ENCODE peak calls at places on chromosome 15, in six cellular contexts. S, T, M, Y, R and G are unnamed samples.

GRCh38 chr15:56215769-56216168 is 27.9 kb downstream of the RFX7 start:
- DNase-seq in S (no peak), T (no peak), M (no peak), Y (no peak), R (no peak), G (no peak)

GRCh38 chr15:57731543-57732103 is 25.1 kb downstream of the POLR2M start:
- DNase-seq in S (no peak), T (no peak), M (no peak), Y (peak; percentile 17), R (no peak), G (no peak)

GRCh38 chr15:70765504-70766281 is 2.3 kb upstream of the UACA start:
- DNase-seq in S (no peak), T (no peak), M (no peak), Y (no peak), R (no peak), G (no peak)

GRCh38 chr15:87287156-87287555 is 969.4 kb downstream of the NTRK3 start:
- DNase-seq in S (no peak), T (no peak), M (no peak), Y (no peak), R (no peak), G (no peak)

GRCh38 chr15:72486144-72486543 is 12.0 kb downstream of the ARIH1 start:
- DNase-seq in S (no peak), T (no peak), M (no peak), Y (no peak), R (no peak), G (no peak)

GRCh38 chr15:40252141-40252437 is 13.2 kb downstream of the PAK6 start:
- DNase-seq in S (no peak), T (no peak), M (no peak), Y (no peak), R (peak; percentile 28), G (no peak)

GRCh38 chr15:25618161-25618560 is 179.3 kb upstream of the UBE3A start:
- DNase-seq in S (no peak), T (no peak), M (no peak), Y (no peak), R (no peak), G (no peak)

GRCh38 chr15:33132722-33133345 is 61.7 kb downstream of the FMN1 start:
- DNase-seq in S (no peak), T (no peak), M (no peak), Y (peak; percentile 63), R (no peak), G (peak; percentile 40)

GRCh38 chr15:23629234-23629805 is 18.3 kb downstream of the MAGEL2 start:
- DNase-seq in S (no peak), T (no peak), M (no peak), Y (no peak), R (no peak), G (no peak)

GRCh38 chr15:75367913-75368688 is at the start of gene MAN2C1:
- DNase-seq in S (peak; percentile 94), T (peak; percentile 97), M (peak; percentile 98), Y (peak; percentile 97), R (peak; percentile 97), G (peak; percentile 98)
- TF ChIP-seq POLR2A in S (peak; percentile 71), T (no peak), M (peak; percentile 94), Y (peak; percentile 87), R (peak; percentile 98), G (peak; percentile 46)

GRCh38 chr15:29668120-29668602 is 154.1 kb downstream of the TJP1 start:
- DNase-seq in S (peak; percentile 62), T (peak; percentile 68), M (peak; percentile 75), Y (peak; percentile 57), R (peak; percentile 88), G (peak; percentile 84)
- H3K4me3 ChIP-seq in S (no peak overlapping the region), T (no peak overlapping the region), M (no peak overlapping the region), Y (no peak overlapping the region), R (no peak overlapping the region), G (no peak overlapping the region)

GRCh38 chr15:48432688-48433087 is 101.5 kb downstream of the DUT start:
- DNase-seq in S (no peak), T (no peak), M (peak; percentile 36), Y (no peak), R (no peak), G (no peak)
- H3K36me3 ChIP-seq in S (no peaks in the 10 kb centered on the region), T (peaks cover 56% of the 10 kb centered on the region), M (no peaks in the 10 kb centered on the region), Y (peaks cover 3% of the 10 kb centered on the region), R (no peaks in the 10 kb centered on the region), G (peaks cover 53% of the 10 kb centered on the region)

DNA sequence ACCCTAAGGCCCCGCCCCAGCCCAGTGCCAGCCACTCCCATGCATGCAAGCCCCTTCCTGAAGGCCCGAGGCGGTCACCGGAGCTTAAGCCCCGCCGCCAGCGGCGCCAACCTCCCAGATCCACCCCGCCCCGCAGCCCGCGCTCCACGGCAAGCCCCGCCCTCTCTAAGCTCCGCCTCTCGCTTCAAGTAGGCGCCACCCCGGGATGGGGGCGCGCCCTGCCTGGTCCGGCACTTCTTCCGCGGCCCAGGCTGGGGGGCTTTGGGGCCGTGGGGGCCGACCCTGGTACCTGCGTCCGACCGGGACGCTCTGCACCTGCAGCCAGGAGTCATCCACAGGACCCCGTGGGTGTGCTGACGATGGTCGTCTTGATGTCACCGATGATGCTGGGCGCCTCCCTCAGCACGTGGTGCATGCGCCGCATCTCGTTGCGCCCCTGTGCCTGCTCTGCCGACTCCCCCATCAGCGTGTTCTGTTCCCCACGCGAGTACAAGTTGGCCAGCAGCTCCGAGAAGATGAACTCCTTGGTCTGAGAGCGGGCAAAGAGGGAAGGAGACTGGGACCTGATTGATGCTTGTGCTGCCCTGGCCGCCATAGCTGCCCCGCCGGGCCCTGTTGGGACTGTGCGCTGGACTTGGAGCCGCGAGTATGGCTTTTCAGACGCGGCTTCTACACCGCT is 26.1 kb upstream of the CSPG4 start:
- DNase-seq in S (peak; percentile 97), T (peak; percentile 93), M (peak; percentile 95), Y (peak; percentile 94), R (peak; percentile 96), G (peak; percentile 94)
- TF ChIP-seq POLR2A in S (peak; percentile 37), T (no peak), M (no peak), Y (no peak), R (no peak), G (no peak)

GRCh38 chr15:82571722-82572222 is 31.5 kb upstream of the RPS17 start:
- DNase-seq in S (peak; percentile 77), T (peak; percentile 66), M (peak; percentile 81), Y (peak; percentile 18), R (peak; percentile 28), G (peak; percentile 82)
- H3K4me3 ChIP-seq in S (peak overlapping the region; percentile 26), T (peak overlapping the region; percentile 11), M (no peak overlapping the region), Y (peak overlapping the region; percentile 0), R (no peak overlapping the region), G (no peak overlapping the region)

GRCh38 chr15:28118083-28118482 is 19.0 kb upstream of the OCA2 start:
- DNase-seq in S (no peak), T (no peak), M (no peak), Y (no peak), R (no peak), G (no peak)

GRCh38 chr15:28116521-28117488 is 17.7 kb upstream of the OCA2 start:
- DNase-seq in S (no peak), T (no peak), M (no peak), Y (no peak), R (no peak), G (no peak)

GRCh38 chr15:28117591-28117990 is 18.5 kb upstream of the OCA2 start:
- DNase-seq in S (no peak), T (no peak), M (no peak), Y (no peak), R (no peak), G (no peak)

GRCh38 chr15:28120359-28120640 is 21.2 kb upstream of the OCA2 start:
- DNase-seq in S (no peak), T (no peak), M (no peak), Y (no peak), R (no peak), G (no peak)

GRCh38 chr15:28118531-28118930 is 19.4 kb upstream of the OCA2 start:
- DNase-seq in S (no peak), T (no peak), M (no peak), Y (no peak), R (no peak), G (no peak)
- H3K36me3 ChIP-seq in S (no peaks in the 10 kb centered on the region), T (peaks cover 90% of the 10 kb centered on the region), M (no peaks in the 10 kb centered on the region), Y (peaks cover 3% of the 10 kb centered on the region), R (no peaks in the 10 kb centered on the region), G (peaks cover 25% of the 10 kb centered on the region)

GRCh38 chr15:89802231-89802928 is 12.3 kb downstream of the ANPEP start:
- DNase-seq in S (no peak), T (no peak), M (no peak), Y (no peak), R (no peak), G (no peak)
- TF ChIP-seq POLR2A in S (no peak), T (no peak), M (no peak), Y (no peak), R (no peak), G (no peak)

DNA sequence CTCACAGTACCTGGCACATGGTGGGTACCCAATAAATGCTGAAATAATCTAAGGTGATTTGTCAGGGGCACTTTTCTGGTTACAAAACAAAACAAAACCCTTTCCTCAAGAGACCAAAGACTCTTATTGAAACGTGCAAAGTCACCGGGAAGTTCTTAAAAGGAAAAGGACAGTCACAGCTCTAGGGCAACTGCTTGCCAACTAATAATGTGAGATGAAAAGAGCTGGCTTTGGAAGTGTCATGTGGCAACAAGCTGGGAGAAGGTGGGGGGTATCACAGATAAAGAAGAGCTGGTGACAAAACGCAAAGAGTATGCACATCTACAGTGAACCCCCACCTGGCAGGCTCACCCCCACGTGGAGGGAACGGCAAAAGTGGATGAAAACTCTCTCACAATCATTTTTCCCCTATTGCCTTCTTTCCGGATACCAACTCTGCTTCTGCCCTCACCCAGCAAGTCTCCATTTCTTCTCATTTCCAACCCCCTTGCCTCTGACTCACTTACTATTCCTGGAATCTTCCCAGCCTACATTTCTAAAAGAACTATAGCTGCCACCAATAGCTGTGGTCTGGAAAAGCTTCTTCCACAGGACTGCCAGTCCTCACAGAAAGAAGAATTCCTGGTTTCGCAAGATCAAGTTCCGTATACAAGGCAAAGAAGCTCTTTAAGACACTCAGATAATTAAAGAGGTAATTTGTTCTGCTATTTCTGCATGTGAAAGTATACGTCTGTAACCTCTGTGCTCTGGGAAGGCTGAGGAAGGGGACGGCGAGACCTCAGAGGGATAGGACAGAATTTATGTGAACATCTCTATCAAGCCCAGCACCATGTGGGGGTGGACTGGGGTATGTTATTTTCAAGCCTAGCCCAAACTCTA is 21.8 kb upstream of the ANPEP start:
- DNase-seq in S (no peak), T (no peak), M (peak; percentile 40), Y (peak; percentile 76), R (no peak), G (no peak)
- H3K4me3 ChIP-seq in S (no peak overlapping the region), T (no peak overlapping the region), M (no peak overlapping the region), Y (no peak overlapping the region), R (no peak overlapping the region), G (no peak overlapping the region)